ENCODE peak calls at places on chromosomes 13 and 19, in six cellular contexts. K, F, W, L, G and M are unnamed samples.

GRCh38 chr19:22030680-22031079 is 19.9 kb upstream of the ZNF208 start:
- DNase-seq in K (no peak), F (no peak), W (no peak), L (no peak), G (no peak), M (no peak)

GRCh38 chr19:343941-344624 is 513 bp downstream of the MIER2 start:
- DNase-seq in K (no peak), F (peak), W (peak), L (peak), G (no peak), M (no peak)

GRCh38 chr13:24215732-24216131 is 55.2 kb downstream of the SPATA13 start:
- DNase-seq in K (no peak), F (no peak), W (peak), L (no peak), G (no peak), M (no peak)

GRCh38 chr19:37007587-37008220 is 70.5 kb upstream of the ZNF420 start:
- DNase-seq in K (peak), F (peak), W (no peak), L (no peak), G (no peak), M (no peak)

GRCh38 chr13:113361406-113361805 is 2.5 kb downstream of the GRTP1 start:
- DNase-seq in K (no peak), F (no peak), W (no peak), L (no peak), G (peak), M (no peak)

GRCh38 chr19:12873891-12874745 is 7.1 kb downstream of the DNASE2 start:
- DNase-seq in K (no peak), F (no peak), W (no peak), L (no peak), G (no peak), M (no peak)

GRCh38 chr19:38392707-38393308 is 4.3 kb downstream of the SPRED3 start:
- DNase-seq in K (no peak), F (no peak), W (no peak), L (peak), G (no peak), M (no peak)

GRCh38 chr13:109779074-109779473 is 7.3 kb downstream of the IRS2 start:
- DNase-seq in K (peak), F (no peak), W (no peak), L (no peak), G (no peak), M (no peak)

GRCh38 chr19:2081873-2082810 is 14.0 kb downstream of the MOB3A start:
- DNase-seq in K (peak), F (no peak), W (no peak), L (no peak), G (no peak), M (no peak)